ENCODE peak calls at places on chromosome 9, in seven cellular contexts. One of them, this sample, is unnamed.

GRCh38 chr9:33202552-33203300 is 35.6 kb upstream of the B4GALT1 start:
- DNase-seq in HEK293T: no peak
- DNase-seq in GM12878: peak; percentile 72
- DNase-seq in WTC11: no peak
- DNase-seq in HCT116: no peak
- DNase-seq in HepG2: no peak
- DNase-seq in H1: no peak
- DNase-seq in this sample: no peak

GRCh38 chr9:75950983-75951382 is 60.5 kb downstream of the PCSK5 start:
- DNase-seq in HEK293T: no peak
- DNase-seq in GM12878: no peak
- DNase-seq in WTC11: no peak
- DNase-seq in HCT116: no peak
- DNase-seq in HepG2: peak; percentile 46
- DNase-seq in H1: no peak
- DNase-seq in this sample: no peak

GRCh38 chr9:102124465-102124864 is 386.0 kb upstream of the GRIN3A start:
- DNase-seq in HEK293T: no peak
- DNase-seq in GM12878: no peak
- DNase-seq in WTC11: peak; percentile 54
- DNase-seq in HCT116: no peak
- DNase-seq in HepG2: no peak
- DNase-seq in H1: no peak
- DNase-seq in this sample: no peak

GRCh38 chr9:91075279-91075678 is 273.7 kb downstream of the SYK start:
- DNase-seq in HEK293T: no peak
- DNase-seq in GM12878: no peak
- DNase-seq in WTC11: no peak
- DNase-seq in HCT116: no peak
- DNase-seq in HepG2: no peak
- DNase-seq in H1: no peak
- DNase-seq in this sample: no peak

GRCh38 chr9:34522091-34522887 is 501 bp downstream of the ENHO start:
- DNase-seq in HEK293T: no peak
- DNase-seq in GM12878: no peak
- DNase-seq in WTC11: no peak
- DNase-seq in HCT116: no peak
- DNase-seq in HepG2: no peak
- DNase-seq in H1: no peak
- DNase-seq in this sample: no peak

GRCh38 chr9:125529107-125529506 is 177.9 kb downstream of the MAPKAP1 start:
- DNase-seq in HEK293T: no peak
- DNase-seq in GM12878: no peak
- DNase-seq in WTC11: no peak
- DNase-seq in HCT116: no peak
- DNase-seq in HepG2: no peak
- DNase-seq in H1: no peak
- DNase-seq in this sample: no peak

GRCh38 chr9:37740128-37740527 is 13.5 kb upstream of the TRMT10B start:
- DNase-seq in HEK293T: no peak
- DNase-seq in GM12878: no peak
- DNase-seq in WTC11: no peak
- DNase-seq in HCT116: no peak
- DNase-seq in HepG2: no peak
- DNase-seq in H1: no peak
- DNase-seq in this sample: no peak

GRCh38 chr9:17138503-17138902 is 3.7 kb downstream of the CNTLN start:
- DNase-seq in HEK293T: no peak
- DNase-seq in GM12878: no peak
- DNase-seq in WTC11: no peak
- DNase-seq in HCT116: no peak
- DNase-seq in HepG2: peak; percentile 20
- DNase-seq in H1: no peak
- DNase-seq in this sample: no peak

GRCh38 chr9:36136894-36137391 is 410 bp downstream of the GLIPR2 start:
- DNase-seq in HEK293T: peak; percentile 27
- DNase-seq in GM12878: no peak
- DNase-seq in WTC11: no peak
- DNase-seq in HCT116: no peak
- DNase-seq in HepG2: no peak
- DNase-seq in H1: no peak
- DNase-seq in this sample: no peak

GRCh38 chr9:12718482-12719026 is 25.4 kb downstream of the TYRP1 start:
- DNase-seq in HEK293T: no peak
- DNase-seq in GM12878: no peak
- DNase-seq in WTC11: peak; percentile 51
- DNase-seq in HCT116: no peak
- DNase-seq in HepG2: no peak
- DNase-seq in H1: peak; percentile 43
- DNase-seq in this sample: no peak

GRCh38 chr9:91395106-91395552 is 28.5 kb downstream of the NFIL3 start:
- DNase-seq in HEK293T: no peak
- DNase-seq in GM12878: no peak
- DNase-seq in WTC11: no peak
- DNase-seq in HCT116: no peak
- DNase-seq in HepG2: peak; percentile 88
- DNase-seq in H1: no peak
- DNase-seq in this sample: no peak

GRCh38 chr9:130327070-130327780 is 61.7 kb downstream of the HMCN2 start:
- DNase-seq in HEK293T: peak; percentile 73
- DNase-seq in GM12878: no peak
- DNase-seq in WTC11: peak; percentile 87
- DNase-seq in HCT116: no peak
- DNase-seq in HepG2: no peak
- DNase-seq in H1: no peak
- DNase-seq in this sample: peak; percentile 72
- TF ChIP-seq SP1 in HEK293T: no peak
- TF ChIP-seq SP1 in GM12878: no peak
- TF ChIP-seq SP1 in WTC11: no peak
- TF ChIP-seq SP1 in HCT116: no peak
- TF ChIP-seq SP1 in HepG2: no peak
- TF ChIP-seq SP1 in H1: no peak
- TF ChIP-seq SP1 in this sample: no peak

GRCh38 chr9:128638580-128638979 is 18.1 kb downstream of the DYNC2I2 start:
- DNase-seq in HEK293T: no peak
- DNase-seq in GM12878: no peak
- DNase-seq in WTC11: no peak
- DNase-seq in HCT116: no peak
- DNase-seq in HepG2: no peak
- DNase-seq in H1: no peak
- DNase-seq in this sample: no peak

GRCh38 chr9:128636556-128637530 is 19.8 kb downstream of the DYNC2I2 start:
- DNase-seq in HEK293T: no peak
- DNase-seq in GM12878: no peak
- DNase-seq in WTC11: no peak
- DNase-seq in HCT116: no peak
- DNase-seq in HepG2: no peak
- DNase-seq in H1: no peak
- DNase-seq in this sample: no peak

GRCh38 chr9:128636024-128636390 is 20.6 kb downstream of the DYNC2I2 start:
- DNase-seq in HEK293T: no peak
- DNase-seq in GM12878: no peak
- DNase-seq in WTC11: peak; percentile 75
- DNase-seq in HCT116: no peak
- DNase-seq in HepG2: peak; percentile 81
- DNase-seq in H1: peak; percentile 41
- DNase-seq in this sample: no peak

GRCh38 chr9:128635266-128636023 is 21.2 kb downstream of the DYNC2I2 start:
- DNase-seq in HEK293T: peak; percentile 79
- DNase-seq in GM12878: no peak
- DNase-seq in WTC11: peak; percentile 84
- DNase-seq in HCT116: peak; percentile 94
- DNase-seq in HepG2: peak; percentile 92
- DNase-seq in H1: peak; percentile 81
- DNase-seq in this sample: peak; percentile 56

GRCh38 chr9:128637656-128638055 is 19.0 kb downstream of the DYNC2I2 start:
- DNase-seq in HEK293T: no peak
- DNase-seq in GM12878: no peak
- DNase-seq in WTC11: no peak
- DNase-seq in HCT116: no peak
- DNase-seq in HepG2: no peak
- DNase-seq in H1: no peak
- DNase-seq in this sample: no peak
- TF ChIP-seq SP1 in HEK293T: no peak
- TF ChIP-seq SP1 in GM12878: no peak
- TF ChIP-seq SP1 in WTC11: no peak
- TF ChIP-seq SP1 in HCT116: no peak
- TF ChIP-seq SP1 in HepG2: no peak
- TF ChIP-seq SP1 in H1: no peak
- TF ChIP-seq SP1 in this sample: no peak

DNA sequence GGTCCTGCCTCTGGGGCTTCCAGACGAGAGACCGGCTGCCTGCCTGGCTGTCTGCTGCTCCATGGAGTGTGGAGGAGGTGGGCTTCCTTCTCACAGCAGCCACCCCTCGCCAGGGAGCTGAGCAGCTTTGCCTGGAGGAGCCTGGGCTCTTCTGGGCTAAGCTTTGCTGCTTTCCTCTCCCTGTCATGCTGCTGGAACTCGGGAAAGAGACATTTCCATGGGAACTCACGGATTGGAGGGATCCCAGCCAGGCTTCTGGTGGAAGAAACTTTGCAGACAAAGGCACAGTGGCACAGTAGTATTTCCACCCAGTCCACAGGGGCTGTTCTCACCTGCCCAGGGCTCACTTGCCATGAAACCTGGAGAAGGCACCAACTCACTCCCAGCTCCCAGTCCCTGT is 5.6 kb upstream of the NTNG2 start:
- DNase-seq in HEK293T: no peak
- DNase-seq in GM12878: no peak
- DNase-seq in WTC11: no peak
- DNase-seq in HCT116: no peak
- DNase-seq in HepG2: no peak
- DNase-seq in H1: no peak
- DNase-seq in this sample: no peak
- TF ChIP-seq SP1 in HEK293T: no peak
- TF ChIP-seq SP1 in GM12878: no peak
- TF ChIP-seq SP1 in WTC11: no peak
- TF ChIP-seq SP1 in HCT116: no peak
- TF ChIP-seq SP1 in HepG2: no peak
- TF ChIP-seq SP1 in H1: no peak
- TF ChIP-seq SP1 in this sample: no peak

DNA sequence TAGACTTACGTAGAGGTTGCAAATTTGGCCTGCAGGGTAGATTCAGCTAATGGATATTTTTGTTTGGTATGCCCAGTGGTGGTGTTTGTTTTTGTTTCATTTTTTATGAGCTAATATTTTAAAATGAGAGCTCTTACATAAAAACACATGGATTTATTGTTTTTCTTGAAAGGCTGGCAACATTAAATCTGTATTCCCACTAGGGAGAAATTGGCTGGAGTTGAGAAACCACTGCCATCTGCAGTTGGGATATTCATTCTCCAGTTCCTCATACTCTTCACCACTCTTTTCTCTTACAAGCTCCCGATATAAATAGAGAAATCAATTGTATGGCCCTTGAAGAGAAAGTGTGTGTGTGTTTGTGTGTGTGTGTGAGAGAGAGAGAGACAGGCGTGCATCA is 143.3 kb downstream of the ALDH1A1 start:
- DNase-seq in HEK293T: no peak
- DNase-seq in GM12878: no peak
- DNase-seq in WTC11: no peak
- DNase-seq in HCT116: no peak
- DNase-seq in HepG2: no peak
- DNase-seq in H1: no peak
- DNase-seq in this sample: no peak
- TF ChIP-seq SP1 in HEK293T: no peak
- TF ChIP-seq SP1 in GM12878: no peak
- TF ChIP-seq SP1 in WTC11: no peak
- TF ChIP-seq SP1 in HCT116: no peak
- TF ChIP-seq SP1 in HepG2: no peak
- TF ChIP-seq SP1 in H1: no peak
- TF ChIP-seq SP1 in this sample: no peak

DNA sequence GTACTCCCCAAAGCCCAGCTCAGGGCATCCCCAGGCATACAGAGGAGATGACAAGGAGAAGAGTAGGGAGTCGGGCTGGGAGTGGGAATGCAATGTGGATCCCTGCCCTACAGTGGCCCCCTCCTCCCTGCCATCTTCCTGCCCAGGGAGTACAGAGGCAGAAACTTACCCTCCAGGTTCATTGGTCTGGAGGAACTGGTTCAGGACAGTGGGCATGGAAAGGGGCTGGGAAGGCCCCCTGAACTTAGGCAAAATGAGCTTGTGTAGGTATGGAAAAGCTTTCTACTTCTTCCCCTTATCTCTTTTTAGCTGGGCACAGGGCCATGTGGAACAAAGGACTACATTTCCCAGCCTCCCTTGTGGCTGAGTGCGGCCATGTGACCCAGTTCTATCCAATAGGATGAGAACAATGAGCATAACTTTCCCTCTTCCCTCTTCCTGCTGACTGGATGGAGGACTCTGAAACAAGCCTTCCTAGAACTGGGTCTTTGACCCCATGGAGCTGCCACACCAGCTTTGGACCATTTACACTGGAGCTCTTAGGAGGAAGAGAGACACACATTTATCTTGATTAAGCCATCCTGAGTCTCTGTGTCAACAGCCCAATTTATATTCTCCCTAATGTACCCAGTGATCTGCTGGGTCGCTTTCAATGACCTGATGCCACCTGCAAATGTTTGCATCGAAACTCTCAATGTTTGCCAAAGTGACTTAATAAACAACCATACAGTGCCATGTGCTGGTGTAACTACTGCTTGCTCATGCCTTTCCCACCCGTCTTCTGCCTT is 25.0 kb upstream of the HMCN2 start:
- DNase-seq in HEK293T: peak; percentile 70
- DNase-seq in GM12878: peak; percentile 54
- DNase-seq in WTC11: peak; percentile 52
- DNase-seq in HCT116: peak; percentile 53
- DNase-seq in HepG2: peak; percentile 72
- DNase-seq in H1: no peak
- DNase-seq in this sample: peak; percentile 77
- TF ChIP-seq SP1 in HEK293T: no peak
- TF ChIP-seq SP1 in GM12878: no peak
- TF ChIP-seq SP1 in WTC11: no peak
- TF ChIP-seq SP1 in HCT116: peak; percentile 62
- TF ChIP-seq SP1 in HepG2: no peak
- TF ChIP-seq SP1 in H1: peak; percentile 76
- TF ChIP-seq SP1 in this sample: no peak

DNA sequence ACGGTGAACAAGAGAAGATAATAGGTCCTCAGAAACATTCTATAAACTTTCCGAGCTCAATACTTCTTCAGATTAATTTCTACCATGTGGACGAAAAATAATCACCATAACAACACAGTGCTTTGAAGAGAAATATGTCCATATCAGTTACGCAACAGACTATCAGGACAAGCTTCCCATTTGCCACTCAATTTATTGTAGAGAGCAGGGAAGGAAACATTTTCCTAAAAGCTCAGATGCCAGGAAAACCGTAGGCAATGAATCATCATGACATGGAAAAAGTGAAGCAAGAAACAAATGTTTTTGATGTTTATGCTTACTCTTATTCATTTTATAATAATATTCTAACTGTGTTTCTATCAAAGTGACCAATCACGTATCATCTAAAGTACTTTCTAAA is 87.6 kb downstream of the S1PR3 start:
- DNase-seq in HEK293T: no peak
- DNase-seq in GM12878: no peak
- DNase-seq in WTC11: no peak
- DNase-seq in HCT116: no peak
- DNase-seq in HepG2: no peak
- DNase-seq in H1: no peak
- DNase-seq in this sample: no peak
- TF ChIP-seq SP1 in HEK293T: no peak
- TF ChIP-seq SP1 in GM12878: no peak
- TF ChIP-seq SP1 in WTC11: no peak
- TF ChIP-seq SP1 in HCT116: no peak
- TF ChIP-seq SP1 in HepG2: no peak
- TF ChIP-seq SP1 in H1: no peak
- TF ChIP-seq SP1 in this sample: no peak

This sample was measured in K562.